ENCODE peak calls at places on chromosomes 7 and 10, in eight cellular contexts. One of them, this sample, is unnamed.

GRCh38 chr7:116422651-116423050 is 76.9 kb upstream of the CAV2 start:
- DNase-seq in T-helper 2 cell: no peak
- DNase-seq in fibroblast of lung: no peak
- DNase-seq in SHP77: no peak
- DNase-seq in stomach: no peak
- DNase-seq in HEK293T: no peak
- DNase-seq in activated naive CD4-positive, alpha-beta T cell treated with anti-CD3 and anti-CD28 coated beads for 36 hours: no peak
- DNase-seq in LoVo: no peak
- DNase-seq in this sample: no peak

GRCh38 chr10:76329891-76330575 is 898.6 kb downstream of the LRMDA start:
- DNase-seq in HEK293T: no peak
- DNase-seq in stomach: no peak
- DNase-seq in fibroblast of lung: peak; percentile 32
- DNase-seq in SHP77: no peak
- DNase-seq in T-helper 2 cell: no peak
- DNase-seq in activated naive CD4-positive, alpha-beta T cell treated with anti-CD3 and anti-CD28 coated beads for 36 hours: no peak
- DNase-seq in LoVo: no peak
- DNase-seq in this sample: no peak

GRCh38 chr7:158050441-158051371 is 536.9 kb downstream of the PTPRN2 start:
- DNase-seq in activated naive CD4-positive, alpha-beta T cell treated with anti-CD3 and anti-CD28 coated beads for 36 hours: no peak
- DNase-seq in HEK293T: no peak
- DNase-seq in T-helper 2 cell: no peak
- DNase-seq in stomach: no peak
- DNase-seq in fibroblast of lung: no peak
- DNase-seq in SHP77: no peak
- DNase-seq in LoVo: no peak
- DNase-seq in this sample: no peak

GRCh38 chr10:126021833-126022500 is 125.6 kb downstream of the FANK1 start:
- DNase-seq in LoVo: no peak
- DNase-seq in HEK293T: no peak
- DNase-seq in SHP77: no peak
- DNase-seq in activated naive CD4-positive, alpha-beta T cell treated with anti-CD3 and anti-CD28 coated beads for 36 hours: no peak
- DNase-seq in fibroblast of lung: no peak
- DNase-seq in T-helper 2 cell: no peak
- DNase-seq in stomach: no peak
- DNase-seq in this sample: no peak

GRCh38 chr10:133372507-133372906 is 647 bp downstream of the ECHS1 start:
- DNase-seq in fibroblast of lung: no peak
- DNase-seq in activated naive CD4-positive, alpha-beta T cell treated with anti-CD3 and anti-CD28 coated beads for 36 hours: no peak
- DNase-seq in stomach: no peak
- DNase-seq in T-helper 2 cell: no peak
- DNase-seq in LoVo: no peak
- DNase-seq in SHP77: no peak
- DNase-seq in HEK293T: no peak
- DNase-seq in this sample: peak; percentile 51

GRCh38 chr10:126060232-126060935 is 164.0 kb downstream of the FANK1 start:
- DNase-seq in T-helper 2 cell: no peak
- DNase-seq in HEK293T: no peak
- DNase-seq in SHP77: no peak
- DNase-seq in LoVo: no peak
- DNase-seq in stomach: no peak
- DNase-seq in fibroblast of lung: no peak
- DNase-seq in activated naive CD4-positive, alpha-beta T cell treated with anti-CD3 and anti-CD28 coated beads for 36 hours: no peak
- DNase-seq in this sample: no peak

GRCh38 chr10:60182691-60183090 is 207.0 kb downstream of the ANK3 start:
- DNase-seq in T-helper 2 cell: no peak
- DNase-seq in stomach: no peak
- DNase-seq in SHP77: no peak
- DNase-seq in HEK293T: no peak
- DNase-seq in activated naive CD4-positive, alpha-beta T cell treated with anti-CD3 and anti-CD28 coated beads for 36 hours: no peak
- DNase-seq in LoVo: no peak
- DNase-seq in fibroblast of lung: peak; percentile 70
- DNase-seq in this sample: no peak

GRCh38 chr7:37065779-37066271 is 341.5 kb upstream of the AOAH start:
- DNase-seq in HEK293T: no peak
- DNase-seq in SHP77: no peak
- DNase-seq in activated naive CD4-positive, alpha-beta T cell treated with anti-CD3 and anti-CD28 coated beads for 36 hours: peak; percentile 47
- DNase-seq in fibroblast of lung: no peak
- DNase-seq in T-helper 2 cell: no peak
- DNase-seq in LoVo: peak; percentile 57
- DNase-seq in stomach: no peak
- DNase-seq in this sample: no peak

GRCh38 chr7:5238500-5238899 is 44.2 kb upstream of the SLC29A4 start:
- DNase-seq in T-helper 2 cell: no peak
- DNase-seq in HEK293T: no peak
- DNase-seq in stomach: no peak
- DNase-seq in activated naive CD4-positive, alpha-beta T cell treated with anti-CD3 and anti-CD28 coated beads for 36 hours: no peak
- DNase-seq in LoVo: no peak
- DNase-seq in SHP77: no peak
- DNase-seq in fibroblast of lung: no peak
- DNase-seq in this sample: no peak